ENCODE peak calls at places on chromosomes 1 and 21, in six cellular contexts. X is prostate gland; E is fibroblast of pulmonary artery; R is stimulated activated CD4-positive, alpha-beta T cell treated with anti-CD3 and anti-CD28 coated beads, Interleukin-15, amount 100 ng/mL, for 48 hours; G is germinal center; N is H7. C is an unnamed sample.

GRCh38 chr1:230263573-230264195 is 162.4 kb downstream of the PGBD5 start:
- DNase-seq in G (no peak), E (no peak), X (no peak), N (no peak), R (no peak), C (no peak)

GRCh38 chr1:185228979-185229378 is 72.0 kb downstream of the SWT1 start:
- DNase-seq in R (no peak), E (no peak), G (no peak), X (no peak), N (no peak), C (no peak)

GRCh38 chr1:109294481-109294880 is 11.5 kb upstream of the PSRC1 start:
- DNase-seq in X (no peak), R (no peak), G (peak), E (no peak), N (no peak), C (no peak)

GRCh38 chr1:46969014-46969619 is 27.8 kb upstream of the CYP4A11 start:
- DNase-seq in G (no peak), R (no peak), X (no peak), E (no peak), N (no peak), C (no peak)

GRCh38 chr1:101520302-101520701 is 283.5 kb downstream of the S1PR1 start:
- DNase-seq in R (no peak), G (peak), X (no peak), E (peak), N (peak), C (no peak)

GRCh38 chr1:173002891-173003582 is 47.7 kb downstream of the TNFSF18 start:
- DNase-seq in E (peak), R (no peak), X (no peak), G (no peak), N (no peak), C (peak)

GRCh38 chr1:8026976-8027747 is 1.1 kb upstream of the ERRFI1 start:
- DNase-seq in N (peak), R (no peak), X (no peak), G (no peak), E (peak), C (no peak)

GRCh38 chr1:209585672-209586071 is 2.2 kb downstream of the CAMK1G start:
- DNase-seq in G (no peak), N (peak), E (peak), X (peak), R (no peak), C (no peak)

GRCh38 chr21:42209801-42210479 is 9.0 kb upstream of the ABCG1 start:
- DNase-seq in E (peak), X (no peak), G (no peak), N (no peak), R (no peak), C (no peak)

GRCh38 chr1:65494671-65495070 is 74.2 kb downstream of the LEPR start:
- DNase-seq in N (no peak), R (no peak), G (no peak), E (no peak), X (no peak), C (no peak)

GRCh38 chr1:230867903-230868735 is at the start of gene C1orf198:
- DNase-seq in X (peak), N (peak), G (peak), E (peak), R (peak), C (no peak)

GRCh38 chr21:41367598-41368360 is 6.0 kb downstream of the MX2 start:
- DNase-seq in R (no peak), X (no peak), N (no peak), G (peak), E (no peak), C (no peak)

GRCh38 chr1:209505044-209505443 is 78.5 kb upstream of the CAMK1G start:
- DNase-seq in E (no peak), R (no peak), N (no peak), G (no peak), X (no peak), C (no peak)

GRCh38 chr1:11731719-11732283 is 4.1 kb upstream of the AGTRAP start:
- DNase-seq in G (no peak), X (peak), N (peak), E (peak), R (no peak), C (no peak)

GRCh38 chr1:1212780-1213152 is 1.2 kb downstream of the TNFRSF4 start:
- DNase-seq in N (peak), G (no peak), R (no peak), X (no peak), E (no peak), C (no peak)